ENCODE peak calls at places on chromosomes 7 and 10, in four cellular contexts. B is SK-N-SH, X is stomach, A is mesendoderm. G is an unnamed sample. For H3K36me3, the result is how much of the 10 kb centered on the place peaks cover.

GRCh38 chr10:373015-373414 is 237.8 kb downstream of the ZMYND11 start:
- DNase-seq in B (peak), X (no peak), A (no peak), G (peak)

GRCh38 chr10:98323221-98324164 is 55.5 kb upstream of the LOXL4 start:
- DNase-seq in B (no peak), X (peak), A (peak), G (peak)

GRCh38 chr7:122764902-122765301 is 62.2 kb upstream of the RNF148 start:
- DNase-seq in B (no peak), X (no peak), A (no peak), G (peak)

GRCh38 chr7:121076350-121077164 is 88.0 kb downstream of the CPED1 start:
- DNase-seq in B (no peak), X (no peak), A (no peak), G (peak)

GRCh38 chr10:69826789-69827532 is 25.3 kb downstream of the COL13A1 start:
- DNase-seq in B (no peak), X (no peak), A (no peak), G (no peak)

GRCh38 chr10:642186-642890 is 47.1 kb downstream of the DIP2C start:
- DNase-seq in B (no peak), X (peak), A (no peak), G (no peak)

GRCh38 chr10:90732581-90732980 is 125.3 kb downstream of the HTR7 start:
- DNase-seq in B (no peak), X (no peak), A (no peak), G (no peak)

GRCh38 chr10:68406111-68406814 is 814 bp downstream of the RUFY2 start:
- DNase-seq in B (peak), X (peak), A (peak), G (peak)

GRCh38 chr7:114953724-114954123 is 31.8 kb downstream of the MDFIC start:
- DNase-seq in B (no peak), X (no peak), A (no peak), G (no peak)

GRCh38 chr7:155533827-155534690 is 12.3 kb downstream of the CNPY1 start:
- DNase-seq in B (peak), X (no peak), A (peak), G (peak)

GRCh38 chr10:71218046-71218832 is 5.9 kb downstream of the UNC5B start:
- DNase-seq in B (no peak), X (peak), A (peak), G (peak)

DNA sequence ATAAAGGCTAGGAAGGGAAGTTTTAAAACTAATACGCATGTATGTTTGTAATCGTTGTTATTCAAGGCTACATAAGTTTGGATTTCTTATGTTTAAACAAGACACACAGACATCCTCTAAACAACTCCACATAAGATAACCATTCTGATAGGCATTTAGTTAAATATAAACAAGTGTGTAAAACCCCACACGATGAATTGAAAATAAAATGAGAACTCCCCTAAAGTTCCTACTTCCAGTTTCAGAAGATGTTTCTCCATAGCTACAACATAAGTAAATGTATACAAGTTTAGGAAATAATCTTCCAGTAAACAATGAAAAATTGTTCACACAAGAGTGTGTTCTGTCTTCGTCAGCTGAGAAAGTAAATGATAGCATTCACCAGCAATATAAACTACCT is 246.8 kb downstream of the RNLS start:
- DNase-seq in B (no peak), X (no peak), A (no peak), G (no peak)
- H3K4me3 ChIP-seq in B (no peak), X (no peak), A (no peak), G (no peak)

GRCh38 chr7:47714669-47715607 is 133.0 kb upstream of the TNS3 start:
- DNase-seq in B (no peak), X (no peak), A (no peak), G (no peak)
- H3K36me3 ChIP-seq in B (under half), X (under half), A (under half), G (under half)

DNA sequence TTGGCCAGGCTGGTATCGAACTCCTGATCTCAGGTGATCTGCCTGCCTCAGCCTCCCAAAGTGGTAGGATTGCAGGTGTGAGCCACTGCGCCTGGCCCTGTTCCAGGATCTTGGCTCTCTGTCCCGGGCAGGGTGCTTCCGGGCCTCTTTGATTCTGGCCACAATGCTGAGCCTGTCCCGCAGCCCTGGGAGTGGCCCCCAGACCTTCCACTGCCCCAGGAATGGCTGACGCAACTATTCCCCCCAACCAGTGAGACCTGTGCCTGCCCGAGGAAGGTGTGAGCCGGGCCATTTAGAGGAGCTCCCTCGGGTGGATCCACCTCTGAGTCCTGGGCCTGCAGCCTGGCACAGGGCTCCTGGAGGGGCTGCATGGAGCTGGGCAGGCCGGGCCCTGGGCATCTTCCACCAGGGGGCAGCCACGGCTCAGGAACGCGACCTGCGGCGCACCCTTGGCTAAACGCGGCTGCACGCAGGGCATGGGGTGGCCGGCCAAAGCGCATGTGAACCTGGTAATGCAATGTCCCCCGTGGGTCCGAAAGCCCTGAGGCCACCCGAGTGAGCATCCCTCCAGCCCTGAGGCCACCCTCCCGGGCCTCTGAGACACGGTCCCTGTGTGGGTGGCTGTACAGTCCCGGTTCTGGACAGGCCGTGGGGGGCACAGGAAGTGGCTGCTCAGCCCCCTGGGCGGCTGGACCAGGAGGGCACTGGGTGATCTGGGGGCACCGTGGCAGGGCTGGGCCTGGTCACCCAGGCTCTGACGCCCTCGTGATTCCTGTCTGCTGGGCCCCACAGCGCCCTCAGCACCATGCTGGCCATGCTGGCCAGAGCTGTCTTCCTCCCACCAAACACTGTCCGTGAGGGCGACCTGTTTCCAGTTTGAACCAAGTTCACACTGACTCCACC is 24.8 kb downstream of the GRIFIN start:
- DNase-seq in B (peak), X (peak), A (peak), G (peak)
- H3K4me3 ChIP-seq in B (peak), X (peak), A (no peak), G (peak)

DNA sequence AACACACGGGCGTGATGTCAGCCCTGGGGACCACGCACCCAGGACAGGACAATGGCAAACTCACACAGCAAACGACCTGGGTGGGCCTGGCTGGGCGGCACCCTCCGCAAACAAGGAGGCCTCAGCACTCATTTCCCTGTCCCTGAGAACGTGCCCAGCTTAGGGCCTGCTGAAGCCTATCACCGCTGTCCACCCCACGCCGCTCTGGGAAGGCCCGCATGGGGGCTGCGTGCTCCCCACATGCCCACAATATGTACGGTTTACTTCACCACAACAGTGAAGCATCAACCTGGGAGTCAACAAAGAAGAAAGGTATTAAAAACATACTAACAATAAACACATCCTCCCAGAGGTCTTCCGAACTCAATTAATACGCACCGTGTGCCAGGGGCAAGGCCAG is 12.2 kb downstream of the MAD1L1 start:
- DNase-seq in B (no peak), X (no peak), A (no peak), G (no peak)
- H3K36me3 ChIP-seq in B (half or more), X (half or more), A (under half), G (half or more)

GRCh38 chr7:131057015-131057518 is 270.6 kb upstream of the MKLN1 start:
- DNase-seq in B (no peak), X (no peak), A (no peak), G (peak)

GRCh38 chr7:131061818-131062217 is 265.9 kb upstream of the MKLN1 start:
- DNase-seq in B (no peak), X (no peak), A (no peak), G (no peak)

GRCh38 chr7:131056007-131056406 is 271.7 kb upstream of the MKLN1 start:
- DNase-seq in B (no peak), X (no peak), A (no peak), G (no peak)

GRCh38 chr7:131057524-131058065 is 270.1 kb upstream of the MKLN1 start:
- DNase-seq in B (no peak), X (no peak), A (no peak), G (no peak)

DNA sequence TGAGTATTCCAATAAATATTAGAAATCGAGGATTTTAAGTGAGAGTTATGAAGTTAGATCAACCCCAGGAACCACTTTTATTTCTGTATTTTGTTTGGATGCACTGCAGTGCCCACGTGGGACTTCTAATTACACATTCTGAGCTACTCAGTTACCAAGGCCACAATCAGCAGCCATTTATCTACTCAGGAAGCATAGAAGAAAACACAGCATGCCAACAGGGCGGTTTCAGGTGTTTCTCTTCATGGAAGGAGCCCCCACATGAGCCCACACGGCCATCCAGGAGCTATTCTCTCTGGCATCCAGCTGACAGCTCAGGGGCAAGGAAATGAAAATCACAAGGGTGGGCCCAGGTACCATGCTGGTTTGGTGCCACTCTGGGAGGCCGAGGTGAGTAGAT is 266.5 kb upstream of the MKLN1 start:
- DNase-seq in B (no peak), X (no peak), A (no peak), G (no peak)
- H3K4me3 ChIP-seq in B (no peak), X (no peak), A (no peak), G (no peak)

DNA sequence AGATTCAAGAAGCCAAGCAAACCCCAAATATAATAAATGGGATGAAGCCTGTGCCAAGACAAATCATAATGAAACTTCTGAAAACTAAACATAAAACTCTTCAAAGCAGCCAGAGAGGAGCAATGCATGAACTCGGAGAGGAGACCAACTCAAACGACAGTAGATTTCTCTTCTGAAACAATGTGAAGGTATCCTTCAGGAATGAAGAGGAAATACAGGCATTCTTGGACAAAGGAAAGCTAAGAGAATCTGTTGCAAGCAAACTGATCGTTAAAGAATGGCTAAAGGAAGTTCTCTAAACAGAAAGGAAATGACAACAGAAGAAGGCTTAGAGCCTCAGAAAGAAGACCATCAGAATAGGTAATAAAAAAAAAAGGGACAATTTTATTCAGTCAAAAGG is 6.6 kb downstream of the GNA12 start:
- DNase-seq in B (no peak), X (no peak), A (no peak), G (no peak)
- H3K36me3 ChIP-seq in B (under half), X (under half), A (under half), G (under half)

GRCh38 chr7:66964391-66964790 is 31.0 kb downstream of the SBDS start:
- DNase-seq in B (no peak), X (no peak), A (no peak), G (peak)

GRCh38 chr7:66957595-66958290 is 36.7 kb downstream of the TMEM248 start:
- DNase-seq in B (no peak), X (no peak), A (no peak), G (no peak)

GRCh38 chr7:66961096-66961495 is 34.3 kb downstream of the SBDS start:
- DNase-seq in B (no peak), X (no peak), A (no peak), G (no peak)

GRCh38 chr7:66960192-66960591 is 35.2 kb downstream of the SBDS start:
- DNase-seq in B (no peak), X (no peak), A (no peak), G (no peak)

DNA sequence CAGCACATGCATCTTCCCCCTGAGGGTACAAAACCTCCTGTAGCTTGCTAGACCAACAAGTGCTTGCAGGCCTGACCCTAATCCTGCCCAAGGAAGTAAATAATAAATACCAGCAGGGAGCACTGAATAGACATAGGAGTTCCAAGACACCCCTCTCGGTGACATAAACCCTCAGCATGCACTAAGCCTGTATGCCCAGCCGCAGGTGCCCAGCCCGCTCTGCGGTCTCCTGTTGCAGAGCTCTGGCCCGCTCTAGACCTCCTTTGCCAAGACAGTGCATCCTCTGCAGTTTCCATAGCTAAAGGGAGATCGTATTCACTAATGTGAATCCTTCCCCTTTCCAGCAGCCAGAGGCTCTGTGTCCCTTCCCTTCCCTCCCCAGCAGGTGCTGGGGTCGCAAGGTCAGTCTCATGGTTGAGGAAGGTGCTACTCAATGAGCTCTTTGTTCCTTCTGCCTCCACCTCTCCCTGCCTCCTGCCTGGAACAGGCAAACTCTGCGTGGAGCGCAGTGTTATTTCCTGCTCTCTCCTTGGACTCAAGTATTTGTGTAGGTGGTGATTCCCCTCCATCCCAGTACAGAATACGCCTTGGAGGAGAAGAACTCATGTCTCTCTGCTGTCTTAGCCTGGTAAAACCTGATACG is 36.6 kb downstream of the SBDS start:
- DNase-seq in B (no peak), X (peak), A (no peak), G (no peak)
- H3K4me3 ChIP-seq in B (no peak), X (no peak), A (no peak), G (no peak)

GRCh38 chr10:125021686-125022374 is 79.9 kb downstream of the ZRANB1 start:
- DNase-seq in B (no peak), X (no peak), A (no peak), G (no peak)

GRCh38 chr10:125023862-125024495 is 82.1 kb downstream of the ZRANB1 start:
- DNase-seq in B (peak), X (peak), A (no peak), G (no peak)

GRCh38 chr10:125022671-125023070 is 80.7 kb downstream of the ZRANB1 start:
- DNase-seq in B (no peak), X (no peak), A (no peak), G (no peak)

GRCh38 chr10:125024496-125025234 is 82.7 kb downstream of the ZRANB1 start:
- DNase-seq in B (peak), X (no peak), A (no peak), G (no peak)

GRCh38 chr10:125023269-125023668 is 81.3 kb downstream of the ZRANB1 start:
- DNase-seq in B (peak), X (peak), A (no peak), G (no peak)
- H3K36me3 ChIP-seq in B (under half), X (under half), A (under half), G (under half)

GRCh38 chr10:51679841-51680240 is 19.6 kb downstream of the CSTF2T start:
- DNase-seq in B (no peak), X (no peak), A (peak), G (no peak)
- H3K4me3 ChIP-seq in B (no peak), X (no peak), A (no peak), G (no peak)

G was measured in adipocyte.